ENCODE peak calls at places on chromosomes 12 and 14, in six cellular contexts. S is CD8-positive, alpha-beta T cell; W is lung; I is GM20000; L is AG09309; X is AG04450. C is an unnamed sample.

GRCh38 chr12:44812062-44812461 is 64.1 kb downstream of the NELL2 start:
- DNase-seq in L (no peak), X (no peak), W (no peak), S (no peak), I (peak), C (peak)

GRCh38 chr12:118760623-118761022 is 220.7 kb upstream of the SRRM4 start:
- DNase-seq in L (no peak), W (no peak), I (no peak), S (no peak), X (no peak), C (no peak)

GRCh38 chr12:99495797-99496196 is 151.8 kb upstream of the GARIN6 start:
- DNase-seq in L (no peak), W (no peak), X (no peak), S (no peak), I (no peak), C (peak)

GRCh38 chr12:47740536-47741339 is 15.4 kb upstream of the ENDOU start:
- DNase-seq in I (peak), L (no peak), X (no peak), S (no peak), W (no peak), C (peak)

GRCh38 chr14:101808894-101809670 is 47.6 kb downstream of the PPP2R5C start:
- DNase-seq in W (no peak), L (no peak), S (no peak), X (no peak), I (no peak), C (no peak)

GRCh38 chr12:14213542-14213941 is 151.9 kb upstream of the ATF7IP start:
- DNase-seq in S (no peak), I (no peak), L (no peak), X (no peak), W (no peak), C (no peak)

GRCh38 chr14:32820686-32821085 is 118.0 kb upstream of the NPAS3 start:
- DNase-seq in I (no peak), W (no peak), X (no peak), L (no peak), S (no peak), C (no peak)

GRCh38 chr12:28223853-28224252 is 33.6 kb downstream of the CCDC91 start:
- DNase-seq in L (no peak), W (no peak), I (no peak), X (no peak), S (no peak), C (no peak)

GRCh38 chr12:6347367-6348338 is 5.8 kb upstream of the TNFRSF1A start:
- DNase-seq in L (no peak), W (peak), X (no peak), S (no peak), I (no peak), C (no peak)

GRCh38 chr12:85516667-85517325 is 236.8 kb downstream of the ALX1 start:
- DNase-seq in X (no peak), W (no peak), L (no peak), S (no peak), I (no peak), C (no peak)

GRCh38 chr12:49823951-49824350 is 4.3 kb downstream of the NCKAP5L start:
- DNase-seq in W (no peak), S (no peak), L (no peak), X (no peak), I (no peak), C (peak)

GRCh38 chr14:93089501-93090269 is 26.0 kb downstream of the ITPK1 start:
- DNase-seq in I (no peak), W (no peak), X (no peak), S (no peak), L (no peak), C (no peak)

GRCh38 chr12:45669093-45669492 is 60.4 kb upstream of the ARID2 start:
- DNase-seq in L (no peak), W (no peak), X (no peak), S (no peak), I (peak), C (no peak)

GRCh38 chr14:70020350-70021170 is 141.3 kb downstream of the SMOC1 start:
- DNase-seq in X (no peak), S (no peak), L (no peak), W (no peak), I (no peak), C (no peak)

GRCh38 chr12:4240161-4240783 is 33.3 kb upstream of the CCND2 start:
- DNase-seq in I (no peak), S (no peak), L (no peak), X (no peak), W (no peak), C (no peak)

GRCh38 chr14:57549765-57550420 is 56.2 kb upstream of the CCDC198 start:
- DNase-seq in I (no peak), S (no peak), X (no peak), W (no peak), L (no peak), C (no peak)

GRCh38 chr14:72416892-72417291 is 477.0 kb downstream of the DPF3 start:
- DNase-seq in L (no peak), S (no peak), W (no peak), I (no peak), X (no peak), C (peak)

GRCh38 chr12:121299662-121300061 is 3.2 kb upstream of the CAMKK2 start:
- DNase-seq in L (no peak), I (no peak), W (no peak), X (no peak), S (no peak), C (no peak)

GRCh38 chr12:107519906-107520859 is 165.4 kb upstream of the PWP1 start:
- DNase-seq in W (no peak), I (no peak), S (no peak), L (no peak), X (no peak), C (no peak)

GRCh38 chr14:24196071-24197061 is 1.1 kb upstream of the TM9SF1 start:
- DNase-seq in X (no peak), L (no peak), I (peak), W (no peak), S (no peak), C (no peak)

GRCh38 chr14:101426466-101426865 is 134.8 kb upstream of the DIO3 start:
- DNase-seq in W (no peak), I (no peak), S (no peak), X (no peak), L (no peak), C (no peak)

GRCh38 chr12:73950506-73950905 is 587.1 kb upstream of the ATXN7L3B start:
- DNase-seq in S (no peak), I (no peak), L (no peak), W (no peak), X (no peak), C (no peak)

GRCh38 chr14:104253223-104253822 is 114.9 kb downstream of the KIF26A start:
- DNase-seq in W (no peak), X (no peak), S (no peak), L (no peak), I (no peak), C (no peak)

GRCh38 chr14:101595887-101596721 is 34.8 kb downstream of the DIO3 start:
- DNase-seq in W (no peak), X (no peak), L (no peak), I (no peak), S (no peak), C (no peak)

GRCh38 chr14:90757452-90757851 is 58.8 kb downstream of the TTC7B start:
- DNase-seq in I (no peak), W (no peak), S (no peak), L (no peak), X (no peak), C (no peak)

GRCh38 chr12:94553130-94553519 is 93.5 kb upstream of the CEP83 start:
- DNase-seq in W (no peak), L (peak), I (no peak), X (no peak), S (no peak), C (no peak)

GRCh38 chr12:9123741-9124140 is 8.0 kb upstream of the A2M start:
- DNase-seq in L (no peak), X (no peak), I (no peak), S (no peak), W (no peak), C (no peak)

GRCh38 chr14:93712838-93713724 is 75.2 kb downstream of the PRIMA1 start:
- DNase-seq in I (no peak), W (no peak), X (no peak), S (no peak), L (no peak), C (no peak)

GRCh38 chr12:47813491-47814196 is 6.1 kb downstream of the HDAC7 start:
- DNase-seq in W (no peak), I (peak), X (no peak), S (no peak), L (no peak), C (no peak)

GRCh38 chr14:104776961-104777807 is 18.4 kb downstream of the AKT1 start:
- DNase-seq in L (no peak), W (no peak), X (no peak), I (no peak), S (no peak), C (no peak)

GRCh38 chr12:28998662-28999120 is 150.4 kb upstream of the FAR2 start:
- DNase-seq in W (no peak), S (no peak), X (peak), I (peak), L (peak), C (peak)

GRCh38 chr12:46585854-46586621 is 213.5 kb upstream of the SLC38A2 start:
- DNase-seq in W (peak), L (no peak), S (peak), I (no peak), X (peak), C (no peak)

GRCh38 chr14:51020024-51020710 is 74.7 kb downstream of the TRIM9 start:
- DNase-seq in S (no peak), L (no peak), X (no peak), I (no peak), W (no peak), C (peak)

GRCh38 chr12:30970559-30971202 is 44.1 kb downstream of the TSPAN11 start:
- DNase-seq in X (no peak), W (no peak), I (no peak), S (no peak), L (no peak), C (peak)

GRCh38 chr12:132237772-132238486 is 91.5 kb downstream of the GALNT9 start:
- DNase-seq in W (no peak), L (no peak), X (no peak), S (no peak), I (no peak), C (no peak)

GRCh38 chr14:54566410-54567223 is at the start of gene SAMD4A:
- DNase-seq in L (peak), S (peak), I (peak), X (peak), W (peak), C (peak)

GRCh38 chr14:54566152-54566409 is 847 bp upstream of the SAMD4A start:
- DNase-seq in W (no peak), I (no peak), L (no peak), S (no peak), X (no peak), C (peak)

GRCh38 chr14:54564799-54565235 is 2.1 kb upstream of the SAMD4A start:
- DNase-seq in X (peak), I (no peak), S (no peak), L (no peak), W (no peak), C (peak)

GRCh38 chr14:54564071-54564798 is 2.7 kb upstream of the SAMD4A start:
- DNase-seq in L (no peak), W (no peak), S (no peak), X (no peak), I (peak), C (no peak)

GRCh38 chr14:54565236-54566151 is 1.4 kb upstream of the SAMD4A start:
- DNase-seq in W (peak), I (peak), S (peak), L (peak), X (peak), C (peak)
- TF ChIP-seq CTCF in W (no peak), I (no peak), S (no peak), L (peak), X (no peak), C (peak)

DNA sequence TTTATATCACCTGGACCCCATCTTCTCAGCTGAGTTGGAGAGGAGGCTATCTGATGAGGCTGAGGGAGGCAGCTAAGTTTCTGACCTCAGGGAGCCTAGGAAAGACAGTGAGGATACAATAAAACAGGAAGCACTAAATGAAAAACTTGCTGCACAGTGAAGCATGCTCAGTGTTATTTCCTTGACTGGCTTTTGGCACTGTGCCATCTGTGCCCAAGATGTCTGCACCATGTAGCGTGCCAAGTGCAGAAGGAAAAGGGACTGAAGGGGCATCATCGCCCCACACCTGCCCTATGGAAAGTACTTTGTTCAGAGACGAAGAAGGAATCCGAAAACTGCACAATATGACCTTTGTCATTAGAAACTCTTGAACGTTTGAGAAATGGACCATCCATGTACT is 102.7 kb downstream of the ANO4 start:
- DNase-seq in W (no peak), I (no peak), X (no peak), S (no peak), L (no peak), C (no peak)
- TF ChIP-seq CTCF in W (no peak), I (no peak), X (no peak), S (no peak), L (no peak), C (no peak)

DNA sequence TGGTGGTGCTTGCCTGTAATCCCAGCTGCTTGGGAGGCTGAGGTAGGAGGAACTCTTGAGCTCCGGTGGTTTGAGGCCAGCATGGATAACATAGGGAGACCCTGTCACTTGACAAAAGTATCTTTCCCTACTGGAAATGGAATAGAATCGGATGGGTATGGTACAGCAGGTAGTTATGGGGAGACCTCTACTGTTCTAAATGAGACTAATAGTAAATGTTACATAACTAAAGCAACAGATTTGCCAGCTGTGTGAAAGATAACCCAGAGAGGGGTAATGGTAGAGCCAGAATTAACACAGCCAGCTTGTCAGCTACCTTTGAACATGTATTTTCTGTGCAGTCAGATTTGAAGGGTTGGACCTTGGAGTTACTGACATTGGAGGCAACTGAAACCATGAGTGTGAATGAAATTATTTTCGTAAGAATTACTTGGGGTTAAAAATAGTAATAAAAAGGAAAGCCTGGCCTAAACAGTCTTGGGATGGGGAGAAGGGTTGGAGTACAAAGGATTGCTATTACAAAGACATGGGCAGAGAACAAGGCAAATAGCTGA is 21.7 kb upstream of the NUP107 start:
- DNase-seq in X (no peak), I (no peak), L (no peak), S (no peak), W (no peak), C (no peak)
- TF ChIP-seq CTCF in X (no peak), I (no peak), L (no peak), S (no peak), W (no peak), C (no peak)

GRCh38 chr12:110403146-110403974 is at the start of gene ANAPC7:
- DNase-seq in X (peak), I (peak), L (peak), S (peak), W (peak), C (peak)
- TF ChIP-seq CTCF in X (no peak), I (no peak), L (no peak), S (no peak), W (no peak), C (no peak)

DNA sequence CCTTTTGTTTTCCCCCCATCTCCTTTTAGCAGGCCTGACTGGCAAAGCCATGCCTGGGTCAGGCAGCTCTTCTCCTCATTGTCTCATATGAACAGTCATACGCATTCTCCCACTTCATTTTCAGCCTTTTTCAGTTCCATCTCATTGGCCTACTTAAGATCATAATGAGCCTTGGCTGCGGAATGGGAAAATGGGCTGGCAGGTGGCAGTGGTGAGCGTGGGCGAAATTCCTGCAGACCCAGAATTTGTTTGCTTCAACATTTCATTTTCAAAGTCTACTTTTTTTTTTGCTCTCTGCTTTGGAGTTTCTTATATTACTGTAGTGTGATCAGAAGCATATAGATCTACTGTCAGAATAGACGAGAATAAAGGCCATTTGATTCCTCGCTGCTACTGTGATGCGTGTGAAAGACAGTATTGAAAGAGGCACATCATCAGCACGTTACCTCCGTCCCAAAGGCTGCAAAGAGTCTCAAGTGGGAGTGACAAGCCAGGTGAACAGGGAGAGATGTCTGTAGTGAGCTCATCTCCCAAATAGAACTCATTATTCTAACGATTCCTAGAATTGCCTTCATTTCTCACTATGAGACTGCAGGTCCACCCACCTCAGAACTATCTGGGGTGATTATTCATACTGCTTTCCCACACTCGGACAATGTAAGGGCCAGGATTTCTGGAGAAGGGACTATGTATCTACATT is 73.7 kb downstream of the TBK1 start:
- DNase-seq in L (no peak), I (no peak), W (no peak), X (no peak), S (no peak), C (no peak)
- TF ChIP-seq CTCF in L (no peak), I (no peak), W (no peak), X (no peak), S (no peak), C (no peak)

GRCh38 chr14:76467843-76468242 is 91.9 kb downstream of the ESRRB start:
- DNase-seq in S (no peak), W (no peak), I (no peak), X (no peak), L (no peak), C (no peak)

GRCh38 chr14:76472199-76472723 is 96.3 kb downstream of the ESRRB start:
- DNase-seq in S (no peak), W (no peak), I (no peak), X (no peak), L (no peak), C (no peak)

GRCh38 chr14:76473381-76474263 is 97.7 kb downstream of the ESRRB start:
- DNase-seq in I (peak), S (no peak), W (no peak), L (no peak), X (no peak), C (peak)
- TF ChIP-seq CTCF in I (no peak), S (no peak), W (no peak), L (peak), X (peak), C (peak)

DNA sequence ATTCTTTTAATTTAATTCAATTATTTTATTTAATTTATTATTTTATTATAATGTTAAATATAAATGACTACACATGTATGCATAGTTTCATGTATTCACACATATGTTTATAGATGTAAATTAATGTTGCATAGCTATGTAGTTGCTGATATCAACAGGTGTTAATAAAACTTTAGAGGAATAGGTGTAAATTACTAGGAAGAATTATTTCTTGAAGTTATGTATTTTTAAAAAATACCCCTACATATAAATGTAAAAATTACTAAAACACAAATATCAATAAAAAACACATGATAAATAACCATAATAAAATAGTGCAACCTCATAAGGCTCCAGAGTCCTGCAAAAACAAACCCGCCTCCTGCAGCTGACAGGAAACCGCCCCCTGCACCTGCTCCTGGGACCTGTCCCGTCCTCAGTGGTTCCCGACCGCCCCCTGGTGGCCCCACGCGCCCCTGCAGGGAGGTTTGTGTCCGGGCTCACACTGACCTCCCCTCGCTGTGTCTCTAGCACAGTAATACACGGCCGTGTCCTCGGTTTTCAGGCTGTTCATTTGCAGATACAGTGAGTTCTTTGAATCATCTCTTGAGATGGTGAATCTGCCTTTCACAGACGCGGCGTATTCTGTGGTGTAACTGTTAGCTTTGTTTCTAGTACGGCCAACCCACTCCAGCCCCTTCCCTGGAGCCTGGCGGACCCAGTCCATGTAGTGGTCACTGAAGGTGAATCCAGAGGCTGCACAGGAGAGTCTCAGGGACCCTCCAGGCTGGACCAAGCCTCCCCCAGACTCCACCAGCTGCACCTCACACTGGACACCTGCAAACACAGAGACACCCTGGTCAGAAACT is 1264.0 kb downstream of the TMEM121 start:
- DNase-seq in X (no peak), I (peak), L (no peak), S (peak), W (peak), C (peak)
- TF ChIP-seq CTCF in X (peak), I (peak), L (peak), S (peak), W (peak), C (peak)